ENCODE peak calls at places on chromosomes 11 and 22, in five cellular contexts. O is ovary; H is lung; Q is GM23248; S is naive thymus-derived CD4-positive, alpha-beta T cell. I is an unnamed sample. For H3K4me1 and H3K27me3, the result is how much of the 10 kb centered on the place peaks cover.

GRCh38 chr22:45170001-45170466 is 6.3 kb downstream of the NUP50 start:
- DNase-seq in O (no peak), S (peak), H (no peak), Q (no peak), I (no peak)

GRCh38 chr11:61580292-61580888 is 486 bp downstream of the SYT7 start:
- DNase-seq in S (no peak), Q (peak), O (peak), H (no peak), I (no peak)

GRCh38 chr11:100777118-100777517 is 90.0 kb downstream of the ARHGAP42 start:
- DNase-seq in Q (no peak), H (no peak), S (no peak), O (no peak), I (no peak)

GRCh38 chr11:78187366-78188011 is 937 bp downstream of the KCTD21 start:
- DNase-seq in Q (no peak), O (no peak), S (no peak), H (no peak), I (no peak)

GRCh38 chr22:44825310-44826150 is 73.2 kb downstream of the ARHGAP8 start:
- DNase-seq in H (no peak), S (no peak), Q (no peak), O (no peak), I (no peak)

GRCh38 chr11:37804666-37805065 is 1206.6 kb upstream of the RAG2 start:
- DNase-seq in H (no peak), S (no peak), Q (no peak), O (no peak), I (no peak)

GRCh38 chr22:37175414-37176144 is 12.5 kb downstream of the C1QTNF6 start:
- DNase-seq in H (no peak), Q (peak), S (no peak), O (peak), I (no peak)

GRCh38 chr11:57310630-57311086 is 14.1 kb downstream of the TNKS1BP1 start:
- DNase-seq in H (peak), S (no peak), Q (peak), O (no peak), I (no peak)

GRCh38 chr22:49550766-49551362 is 276.8 kb downstream of the BRD1 start:
- DNase-seq in Q (no peak), O (peak), H (no peak), S (no peak), I (no peak)

GRCh38 chr11:66727883-66728759 is 895 bp downstream of the SPTBN2 start:
- DNase-seq in Q (peak), O (no peak), H (no peak), S (no peak), I (peak)

GRCh38 chr11:116415095-116415494 is 357.7 kb downstream of the BUD13 start:
- DNase-seq in O (no peak), Q (no peak), S (no peak), H (no peak), I (no peak)

GRCh38 chr22:33853200-33854097 is 66.8 kb downstream of the LARGE1 start:
- DNase-seq in O (peak), Q (peak), H (peak), S (no peak), I (no peak)

GRCh38 chr11:77093056-77093891 is 9.4 kb upstream of the OMP start:
- DNase-seq in S (no peak), Q (no peak), O (peak), H (no peak), I (peak)

GRCh38 chr11:10876168-10876567 is 18.3 kb upstream of the ZBED5 start:
- DNase-seq in O (no peak), H (no peak), S (no peak), Q (no peak), I (no peak)

GRCh38 chr11:103862049-103862826 is 174.2 kb upstream of the DDI1 start:
- DNase-seq in O (no peak), H (no peak), S (no peak), Q (no peak), I (no peak)

GRCh38 chr11:89441606-89442005 is 49.6 kb downstream of the NOX4 start:
- DNase-seq in Q (no peak), H (no peak), O (no peak), S (no peak), I (no peak)

GRCh38 chr11:23502821-23503220 is 642.5 kb upstream of the CCDC179 start:
- DNase-seq in S (no peak), Q (no peak), H (no peak), O (no peak), I (no peak)

GRCh38 chr11:15707971-15708370 is 593.2 kb downstream of the INSC start:
- DNase-seq in H (no peak), O (peak), Q (no peak), S (no peak), I (peak)

GRCh38 chr11:13606701-13607100 is 61.8 kb upstream of the FAR1 start:
- DNase-seq in H (no peak), Q (no peak), S (no peak), O (no peak), I (no peak)

GRCh38 chr11:69848196-69848595 is 29.0 kb upstream of the FGF3 start:
- DNase-seq in S (no peak), Q (peak), O (no peak), H (no peak), I (no peak)

GRCh38 chr11:70603064-70603755 is 204.9 kb downstream of the CTTN start:
- DNase-seq in O (no peak), H (no peak), S (no peak), Q (no peak), I (no peak)

GRCh38 chr11:33406241-33406640 is 149.1 kb downstream of the HIPK3 start:
- DNase-seq in Q (no peak), S (no peak), O (no peak), H (no peak), I (no peak)

DNA sequence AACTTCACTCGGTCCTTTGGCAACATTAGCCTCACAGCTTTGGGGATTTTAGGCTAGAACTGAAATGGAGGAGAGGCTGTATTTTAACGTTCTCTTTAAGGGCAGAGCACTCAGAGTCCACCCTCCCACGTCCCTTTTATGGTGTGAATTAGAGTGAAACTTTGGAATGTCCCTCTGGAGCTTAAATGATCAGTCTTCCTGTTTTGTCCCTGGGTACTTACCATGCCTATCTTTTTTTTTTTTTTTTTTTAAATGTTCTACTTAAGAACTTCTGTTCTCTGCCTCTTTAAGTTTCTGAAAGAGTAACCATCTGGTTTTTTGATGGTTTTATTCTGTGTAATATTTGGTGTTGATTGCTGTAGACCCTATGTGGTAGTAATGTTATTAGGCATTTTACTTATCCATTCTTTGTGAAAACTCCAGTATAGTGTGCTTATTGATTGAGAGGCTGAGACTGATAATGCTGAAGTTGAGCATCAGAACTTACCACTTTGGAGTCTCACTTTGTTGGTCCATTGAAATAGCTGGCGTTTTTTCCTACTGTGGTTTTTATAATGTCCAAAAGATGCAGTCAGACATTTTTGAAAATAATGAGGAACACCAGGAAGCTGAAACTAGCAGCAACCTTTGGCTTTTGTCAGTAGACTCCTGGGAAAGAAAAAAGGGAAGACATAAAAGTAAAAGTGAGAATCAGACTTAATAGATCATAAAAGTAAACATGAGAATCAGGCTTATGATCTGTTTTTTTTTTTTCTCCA is 11.6 kb downstream of the UVRAG start:
- DNase-seq in O (no peak), Q (peak), H (no peak), S (no peak), I (no peak)
- H3K4me1 ChIP-seq in O (under half), Q (under half), H (under half), S (under half), I (under half)

GRCh38 chr11:118252688-118253087 is 523 bp upstream of the MPZL3 start:
- DNase-seq in H (no peak), O (no peak), S (no peak), Q (no peak), I (no peak)
- H3K4me3 ChIP-seq in H (no peak), O (peak), S (peak), Q (peak), I (peak)

GRCh38 chr11:2271327-2272240 is 1.2 kb upstream of the ASCL2 start:
- DNase-seq in H (peak), S (no peak), Q (no peak), O (peak), I (no peak)
- H3K27me3 ChIP-seq in H (under half), S (under half), Q (half or more), O (under half), I (under half)

DNA sequence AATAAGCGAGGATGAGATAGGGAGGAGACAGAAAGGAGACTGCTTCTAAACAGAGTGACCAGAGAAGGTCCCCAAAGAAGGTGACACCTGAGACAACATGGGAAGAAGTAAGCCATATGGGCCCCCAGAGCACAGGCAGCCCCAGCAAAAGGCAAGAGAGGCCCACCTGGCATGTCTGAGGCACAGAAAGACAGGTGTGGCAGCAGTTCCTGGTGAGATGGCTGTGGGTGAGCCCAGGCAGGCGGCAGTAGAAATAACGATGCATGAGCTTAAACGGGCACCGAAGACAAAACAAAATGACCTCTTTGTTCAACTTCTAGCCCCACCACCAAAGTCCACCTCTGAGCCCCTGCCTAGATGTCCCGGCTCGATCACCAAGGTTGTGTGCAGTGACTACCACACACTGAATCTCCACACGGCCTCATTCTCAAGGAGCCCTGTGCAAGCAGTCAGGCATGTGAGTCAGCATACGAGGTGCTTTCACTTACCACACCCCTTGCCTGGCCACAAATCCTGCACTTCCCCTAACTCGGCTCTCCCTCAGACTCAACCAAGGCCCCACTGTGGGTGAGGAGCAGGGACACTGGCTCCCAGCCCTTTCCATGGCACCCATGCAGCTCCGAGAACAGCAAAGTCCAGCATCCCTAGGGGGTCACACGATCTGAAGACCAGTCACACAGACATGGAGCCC is 77.6 kb downstream of the PACSIN2 start:
- DNase-seq in O (no peak), Q (peak), S (no peak), H (peak), I (no peak)
- H3K4me1 ChIP-seq in O (under half), Q (half or more), S (under half), H (under half), I (under half)

I was measured in BE2C.